ENCODE peak calls at places on chromosome 13, in five cellular contexts. One of them, this sample, is unnamed.
A peak's percentile ranks its signal among the peaks of the same experiment; 100 is the strongest.

GRCh38 chr13:76708138-76708537 is 178.1 kb downstream of the KCTD12 start:
- DNase-seq in mesenchymal stem cell: no peak
- DNase-seq in H9: no peak
- DNase-seq in neuronal stem cell: no peak
- DNase-seq in H1: no peak
- DNase-seq in this sample: no peak

GRCh38 chr13:77113496-77113895 is 86.5 kb upstream of the FBXL3 start:
- DNase-seq in neuronal stem cell: no peak
- DNase-seq in mesenchymal stem cell: peak; percentile 14
- DNase-seq in H1: no peak
- DNase-seq in H9: no peak
- DNase-seq in this sample: no peak

GRCh38 chr13:32610977-32611376 is 24.7 kb downstream of the PDS5B start:
- DNase-seq in mesenchymal stem cell: no peak
- DNase-seq in H1: no peak
- DNase-seq in H9: no peak
- DNase-seq in neuronal stem cell: no peak
- DNase-seq in this sample: no peak

GRCh38 chr13:26557393-26558073 is at the start of gene WASF3:
- DNase-seq in mesenchymal stem cell: peak; percentile 93
- DNase-seq in neuronal stem cell: peak; percentile 95
- DNase-seq in H9: peak; percentile 97
- DNase-seq in H1: peak; percentile 73
- DNase-seq in this sample: peak; percentile 77

GRCh38 chr13:63184693-63185092 is 1769.0 kb upstream of the PCDH20 start:
- DNase-seq in H9: peak; percentile 88
- DNase-seq in neuronal stem cell: peak; percentile 47
- DNase-seq in H1: peak; percentile 76
- DNase-seq in mesenchymal stem cell: peak; percentile 42
- DNase-seq in this sample: peak; percentile 62

GRCh38 chr13:77701305-77701704 is 3.8 kb downstream of the SLAIN1 start:
- DNase-seq in H9: no peak
- DNase-seq in neuronal stem cell: no peak
- DNase-seq in mesenchymal stem cell: no peak
- DNase-seq in H1: no peak
- DNase-seq in this sample: no peak

GRCh38 chr13:26183416-26183815 is 38.7 kb downstream of the RNF6 start:
- DNase-seq in H1: no peak
- DNase-seq in neuronal stem cell: no peak
- DNase-seq in mesenchymal stem cell: no peak
- DNase-seq in H9: no peak
- DNase-seq in this sample: no peak

GRCh38 chr13:111468037-111468959 is 147.9 kb downstream of the TEX29 start:
- DNase-seq in H1: no peak
- DNase-seq in neuronal stem cell: no peak
- DNase-seq in mesenchymal stem cell: no peak
- DNase-seq in H9: no peak
- DNase-seq in this sample: no peak

GRCh38 chr13:54287062-54287764 is 1258.6 kb downstream of the OLFM4 start:
- DNase-seq in H9: peak; percentile 49
- DNase-seq in mesenchymal stem cell: no peak
- DNase-seq in neuronal stem cell: no peak
- DNase-seq in H1: no peak
- DNase-seq in this sample: no peak

GRCh38 chr13:47426126-47426849 is 529.4 kb upstream of the HTR2A start:
- DNase-seq in mesenchymal stem cell: peak; percentile 67
- DNase-seq in neuronal stem cell: no peak
- DNase-seq in H1: no peak
- DNase-seq in H9: no peak
- DNase-seq in this sample: no peak

GRCh38 chr13:73618275-73618865 is 515.8 kb downstream of the KLF12 start:
- DNase-seq in mesenchymal stem cell: no peak
- DNase-seq in H1: no peak
- DNase-seq in H9: no peak
- DNase-seq in neuronal stem cell: no peak
- DNase-seq in this sample: no peak

GRCh38 chr13:44573790-44574465 is 2.2 kb downstream of the TSC22D1 start:
- DNase-seq in neuronal stem cell: no peak
- DNase-seq in H1: no peak
- DNase-seq in mesenchymal stem cell: peak; percentile 50
- DNase-seq in H9: peak; percentile 55
- DNase-seq in this sample: peak; percentile 66

GRCh38 chr13:38566526-38566925 is 120.4 kb upstream of the FREM2 start:
- DNase-seq in H9: no peak
- DNase-seq in mesenchymal stem cell: no peak
- DNase-seq in H1: no peak
- DNase-seq in neuronal stem cell: no peak
- DNase-seq in this sample: no peak

GRCh38 chr13:107842562-107843180 is 372.7 kb downstream of the LIG4 start:
- DNase-seq in mesenchymal stem cell: peak; percentile 72
- DNase-seq in H9: no peak
- DNase-seq in neuronal stem cell: no peak
- DNase-seq in H1: no peak
- DNase-seq in this sample: peak; percentile 3

GRCh38 chr13:28819046-28819747 is 942 bp upstream of the MTUS2 start:
- DNase-seq in neuronal stem cell: peak; percentile 31
- DNase-seq in H1: no peak
- DNase-seq in mesenchymal stem cell: peak; percentile 31
- DNase-seq in H9: no peak
- DNase-seq in this sample: no peak

GRCh38 chr13:81551036-81551435 is 1210.1 kb upstream of the SPRY2 start:
- DNase-seq in H1: no peak
- DNase-seq in mesenchymal stem cell: no peak
- DNase-seq in H9: no peak
- DNase-seq in neuronal stem cell: no peak
- DNase-seq in this sample: no peak

GRCh38 chr13:21458816-21459701 is at the start of gene ZDHHC20:
- DNase-seq in neuronal stem cell: peak; percentile 80
- DNase-seq in H9: peak; percentile 91
- DNase-seq in mesenchymal stem cell: peak; percentile 86
- DNase-seq in H1: peak; percentile 46
- DNase-seq in this sample: peak; percentile 93
- H2BK5ac ChIP-seq in neuronal stem cell: peak within 1 kb of the TSS; percentile 91
- H2BK5ac ChIP-seq in H9: no peak within 1 kb of the TSS
- H2BK5ac ChIP-seq in mesenchymal stem cell: peak within 1 kb of the TSS; percentile 75
- H2BK5ac ChIP-seq in H1: peak within 1 kb of the TSS; percentile 98
- H2BK5ac ChIP-seq in this sample: peak within 1 kb of the TSS; percentile 100

GRCh38 chr13:41420146-41420545 is 37.2 kb upstream of the RGCC start:
- DNase-seq in mesenchymal stem cell: no peak
- DNase-seq in H1: no peak
- DNase-seq in neuronal stem cell: no peak
- DNase-seq in H9: no peak
- DNase-seq in this sample: no peak
- H2BK12ac ChIP-seq in mesenchymal stem cell: no peak overlapping the region
- H2BK12ac ChIP-seq in H1: no peak overlapping the region
- H2BK12ac ChIP-seq in neuronal stem cell: no peak overlapping the region
- H2BK12ac ChIP-seq in H9: no peak overlapping the region
- H2BK12ac ChIP-seq in this sample: peak overlapping the region; percentile 8

DNA sequence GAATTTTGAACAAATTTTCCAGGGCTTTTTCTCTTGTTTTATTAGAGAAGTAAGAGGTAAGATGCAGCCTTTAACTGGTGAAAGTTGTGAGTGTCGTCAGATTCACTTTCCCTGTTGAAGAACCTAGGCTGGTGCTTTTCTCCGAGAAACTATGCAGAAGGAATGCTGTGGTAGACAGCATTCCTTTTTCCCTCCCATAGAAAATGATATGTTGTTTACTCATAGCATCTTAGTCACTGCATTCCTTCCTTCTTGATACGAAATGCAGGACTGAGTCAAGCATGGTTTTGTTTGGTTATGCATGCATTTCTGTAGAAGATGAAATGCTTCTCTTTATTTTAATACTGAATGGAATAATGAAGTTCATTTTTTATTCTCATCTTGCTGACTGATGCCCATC is 3.4 kb downstream of the ITGBL1 start:
- DNase-seq in mesenchymal stem cell: peak; percentile 88
- DNase-seq in H9: no peak
- DNase-seq in H1: no peak
- DNase-seq in neuronal stem cell: no peak
- DNase-seq in this sample: peak; percentile 85
- H3K23ac ChIP-seq in mesenchymal stem cell: no peak overlapping the region
- H3K23ac ChIP-seq in H9: no peak overlapping the region
- H3K23ac ChIP-seq in H1: no peak overlapping the region
- H3K23ac ChIP-seq in neuronal stem cell: no peak overlapping the region
- H3K23ac ChIP-seq in this sample: no peak overlapping the region

GRCh38 chr13:100045355-100045754 is 43.5 kb upstream of the PCCA start:
- DNase-seq in H9: no peak
- DNase-seq in neuronal stem cell: no peak
- DNase-seq in H1: no peak
- DNase-seq in mesenchymal stem cell: no peak
- DNase-seq in this sample: no peak

GRCh38 chr13:100051070-100051469 is 37.8 kb upstream of the PCCA start:
- DNase-seq in neuronal stem cell: no peak
- DNase-seq in H9: no peak
- DNase-seq in mesenchymal stem cell: no peak
- DNase-seq in H1: no peak
- DNase-seq in this sample: no peak
- H2BK5ac ChIP-seq in neuronal stem cell: no peak overlapping the region
- H2BK5ac ChIP-seq in H9: no peak overlapping the region
- H2BK5ac ChIP-seq in mesenchymal stem cell: no peak overlapping the region
- H2BK5ac ChIP-seq in H1: no peak overlapping the region
- H2BK5ac ChIP-seq in this sample: no peak overlapping the region

DNA sequence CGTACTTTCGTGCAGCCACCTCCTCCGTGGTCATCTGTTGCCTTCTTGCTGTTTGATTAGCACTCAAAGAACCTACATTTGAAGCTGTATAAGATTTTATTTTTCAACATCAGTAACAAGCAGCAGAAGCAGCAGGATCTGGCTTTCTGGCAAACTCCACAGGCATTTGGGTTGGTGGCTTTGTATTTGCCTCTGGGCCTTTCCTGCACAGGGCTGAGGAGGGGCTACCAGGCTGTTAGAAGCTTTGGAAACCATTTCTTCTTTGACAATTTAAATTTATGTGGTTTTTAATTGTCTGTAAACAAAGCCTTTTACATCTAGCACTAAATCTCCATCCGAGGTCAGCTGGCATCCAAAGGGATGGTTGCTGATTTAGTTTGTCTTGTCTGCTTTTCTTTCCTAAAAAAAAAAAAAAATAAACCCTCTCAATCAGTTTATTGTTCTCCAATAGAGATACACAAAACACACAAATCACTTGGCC is 127.5 kb upstream of the OBI1 start:
- DNase-seq in H9: no peak
- DNase-seq in neuronal stem cell: no peak
- DNase-seq in H1: no peak
- DNase-seq in mesenchymal stem cell: no peak
- DNase-seq in this sample: no peak
- H2BK12ac ChIP-seq in H9: no peak overlapping the region
- H2BK12ac ChIP-seq in neuronal stem cell: no peak overlapping the region
- H2BK12ac ChIP-seq in H1: no peak overlapping the region
- H2BK12ac ChIP-seq in mesenchymal stem cell: no peak overlapping the region
- H2BK12ac ChIP-seq in this sample: no peak overlapping the region

GRCh38 chr13:113856716-113857065 is 7.2 kb downstream of the GAS6 start:
- DNase-seq in H9: peak; percentile 20
- DNase-seq in H1: no peak
- DNase-seq in neuronal stem cell: no peak
- DNase-seq in mesenchymal stem cell: peak; percentile 76
- DNase-seq in this sample: no peak
- H3K23ac ChIP-seq in H9: no peak overlapping the region
- H3K23ac ChIP-seq in H1: no peak overlapping the region
- H3K23ac ChIP-seq in neuronal stem cell: no peak overlapping the region
- H3K23ac ChIP-seq in mesenchymal stem cell: no peak overlapping the region
- H3K23ac ChIP-seq in this sample: no peak overlapping the region